ENCODE peak calls at places on chromosomes 13 and 19, in six cellular contexts. S is heart right ventricle, D is adrenal gland, R is pancreas, K is breast epithelium, F is hepatocyte. M is an unnamed sample. For H3K36me3 and H3K27me3, the result is how much of the 10 kb centered on the place peaks cover.

GRCh38 chr13:113820813-113821651 is 42.8 kb downstream of the GAS6 start:
- DNase-seq in F (peak), S (peak), K (peak), R (no peak), D (peak), M (no peak)

GRCh38 chr19:10105241-10106099 is 692 bp upstream of the PPAN start:
- DNase-seq in K (no peak), D (no peak), R (no peak), F (no peak), S (no peak), M (no peak)

GRCh38 chr13:37602743-37603381 is 4.3 kb upstream of the POSTN start:
- DNase-seq in D (no peak), K (no peak), F (peak), S (no peak), R (no peak), M (no peak)

GRCh38 chr19:49830766-49831165 is 12.7 kb downstream of the MED25 start:
- DNase-seq in R (no peak), K (no peak), F (no peak), S (no peak), D (no peak), M (no peak)

GRCh38 chr19:34457446-34457845 is 24.1 kb upstream of the WTIP start:
- DNase-seq in D (no peak), K (no peak), F (no peak), S (no peak), R (no peak), M (no peak)

GRCh38 chr19:5430237-5430636 is 25.0 kb upstream of the ZNRF4 start:
- DNase-seq in S (no peak), F (no peak), K (no peak), R (no peak), D (no peak), M (no peak)

GRCh38 chr19:33728141-33728540 is 68.5 kb upstream of the KCTD15 start:
- DNase-seq in S (no peak), K (no peak), R (no peak), F (no peak), D (no peak), M (no peak)

GRCh38 chr13:57874530-57874929 is 243.0 kb downstream of the PCDH17 start:
- DNase-seq in F (no peak), K (no peak), D (no peak), S (peak), R (no peak), M (no peak)

GRCh38 chr19:21202865-21203494 is 61.1 kb downstream of the ZNF431 start:
- DNase-seq in F (peak), K (no peak), R (no peak), D (no peak), S (peak), M (no peak)

GRCh38 chr13:59301166-59301551 is 862.6 kb downstream of the DIAPH3 start:
- DNase-seq in F (no peak), R (no peak), S (no peak), K (no peak), D (no peak), M (no peak)

GRCh38 chr19:42683917-42684513 is 56.3 kb downstream of the PSG3 start:
- DNase-seq in K (no peak), R (no peak), S (no peak), F (no peak), D (no peak), M (peak)

GRCh38 chr13:33678906-33679657 is 138.9 kb upstream of the RFC3 start:
- DNase-seq in R (peak), S (peak), F (peak), K (peak), D (peak), M (peak)

GRCh38 chr19:29482855-29483640 is 42.7 kb upstream of the VSTM2B start:
- DNase-seq in S (no peak), R (no peak), K (no peak), D (no peak), F (no peak), M (no peak)

GRCh38 chr19:14167594-14168138 is 31.3 kb upstream of the ASF1B start:
- DNase-seq in R (no peak), K (no peak), D (no peak), F (no peak), S (no peak), M (no peak)

GRCh38 chr13:99467764-99468163 is 33.5 kb upstream of the TM9SF2 start:
- DNase-seq in F (peak), R (no peak), K (no peak), D (no peak), S (no peak), M (no peak)

GRCh38 chr19:3707868-3708206 is 347 bp upstream of the TJP3 start:
- DNase-seq in R (no peak), S (no peak), K (no peak), D (no peak), F (no peak), M (no peak)
- H3K27ac ChIP-seq in R (peak), S (no peak), K (peak), D (no peak), F (peak), M (no peak)

GRCh38 chr19:40374084-40374483 is 15.9 kb downstream of the HIPK4 start:
- DNase-seq in D (no peak), S (no peak), R (no peak), K (no peak), F (no peak), M (no peak)
- H3K36me3 ChIP-seq in D (half or more), S (half or more), R (under half), K (under half), F (under half), M (under half)

GRCh38 chr19:40598121-40598917 is 2.9 kb upstream of the LTBP4 start:
- DNase-seq in F (peak), R (peak), K (peak), D (peak), S (peak), M (peak)
- H3K27me3 ChIP-seq in F (under half), R (under half), K (under half), D (under half), S (under half), M (under half)

GRCh38 chr13:110345701-110346100 is 38.6 kb downstream of the COL4A2 start:
- DNase-seq in D (no peak), S (no peak), F (no peak), R (no peak), K (no peak), M (no peak)
- H3K27ac ChIP-seq in D (no peak), S (no peak), F (no peak), R (no peak), K (peak), M (no peak)

GRCh38 chr19:12195501-12195860 is 32.6 kb downstream of the ZNF136 start:
- DNase-seq in D (no peak), F (no peak), R (no peak), S (no peak), K (no peak), M (no peak)
- H3K36me3 ChIP-seq in D (under half), F (under half), R (under half), S (under half), K (under half), M (under half)

DNA sequence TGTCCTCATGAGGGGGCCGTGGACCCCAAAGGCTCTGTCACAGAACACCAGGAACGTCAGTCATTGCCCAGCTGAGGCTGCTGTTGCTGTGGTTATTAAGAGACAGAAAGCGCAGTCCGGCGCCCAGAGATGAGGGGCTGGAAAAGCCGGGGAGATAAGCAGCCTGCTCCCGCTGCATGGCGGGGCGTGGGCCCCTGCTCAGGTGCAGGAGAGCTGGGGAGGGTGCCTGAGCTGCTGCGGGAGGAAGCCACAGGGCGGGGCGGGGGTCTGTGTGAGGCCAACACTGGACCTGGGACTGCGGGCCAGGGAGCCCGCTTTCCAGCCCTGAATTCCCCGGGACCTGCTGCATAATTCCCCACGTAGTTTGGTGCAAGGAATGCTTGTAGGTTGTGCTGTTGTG is 11.3 kb downstream of the SOX1 start:
- DNase-seq in K (no peak), R (no peak), F (no peak), D (no peak), S (no peak), M (no peak)
- H3K27me3 ChIP-seq in K (half or more), R (under half), F (half or more), D (under half), S (half or more), M (under half)

GRCh38 chr19:16342002-16342715 is 17.5 kb downstream of the KLF2 start:
- DNase-seq in K (no peak), S (peak), R (no peak), D (no peak), F (peak), M (peak)
- H3K27ac ChIP-seq in K (peak), S (peak), R (peak), D (no peak), F (peak), M (peak)